ENCODE peak calls at places on chromosomes 5 and 9, in nine cellular contexts. S, H, W, D, R, L, U, Z and I are unnamed samples.

GRCh38 chr9:78325846-78326350 is 29.0 kb downstream of the PSAT1 start:
- DNase-seq in L (no peak), D (no peak), U (no peak), W (no peak), Z (no peak), H (no peak), S (no peak), R (no peak), I (no peak)

GRCh38 chr9:110189001-110189400 is 19.0 kb downstream of the C9orf152 start:
- DNase-seq in R (no peak), U (no peak), Z (no peak), S (no peak), H (no peak), W (no peak), D (no peak), L (no peak), I (no peak)

GRCh38 chr5:110048508-110048907 is 358.8 kb downstream of the MAN2A1 start:
- DNase-seq in R (no peak), L (no peak), D (no peak), H (no peak), W (no peak), U (no peak), Z (no peak), S (no peak), I (no peak)

GRCh38 chr5:25028994-25029393 is 384.2 kb upstream of the CDH10 start:
- DNase-seq in H (no peak), L (no peak), S (no peak), U (no peak), R (no peak), Z (no peak), D (no peak), W (no peak), I (no peak)

GRCh38 chr5:171494452-171495121 is 75.1 kb downstream of the FGF18 start:
- DNase-seq in R (no peak), H (peak), U (no peak), L (no peak), W (no peak), Z (no peak), S (no peak), D (peak), I (peak)

GRCh38 chr5:58993461-58993860 is 410.6 kb downstream of the RAB3C start:
- DNase-seq in Z (no peak), L (no peak), R (no peak), H (no peak), D (no peak), S (no peak), U (no peak), W (no peak), I (no peak)

GRCh38 chr9:2637390-2637789 is 15.8 kb downstream of the VLDLR start:
- DNase-seq in R (no peak), H (no peak), Z (no peak), W (no peak), D (no peak), U (no peak), L (no peak), S (no peak), I (no peak)

GRCh38 chr5:15366676-15367391 is 133.1 kb upstream of the FBXL7 start:
- DNase-seq in D (peak), R (no peak), S (no peak), U (no peak), L (no peak), W (no peak), H (no peak), Z (no peak), I (no peak)

GRCh38 chr9:109452761-109453160 is 45.3 kb downstream of the PTPN3 start:
- DNase-seq in W (no peak), U (no peak), L (no peak), Z (no peak), H (no peak), R (no peak), S (no peak), D (peak), I (peak)

GRCh38 chr9:95517559-95517933 is 775 bp upstream of the PTCH1 start:
- DNase-seq in L (no peak), D (no peak), H (no peak), S (no peak), U (no peak), W (no peak), R (peak), Z (no peak), I (no peak)

GRCh38 chr5:912356-913091 is 19.8 kb downstream of the TRIP13 start:
- DNase-seq in W (peak), H (no peak), Z (peak), L (no peak), U (peak), R (peak), D (peak), S (no peak), I (peak)

GRCh38 chr9:92196909-92197308 is 81.7 kb upstream of the SPTLC1 start:
- DNase-seq in H (peak), R (no peak), U (no peak), D (peak), W (no peak), L (no peak), Z (no peak), S (no peak), I (no peak)

GRCh38 chr5:20276061-20276958 is 288.3 kb upstream of the CDH18 start:
- DNase-seq in U (peak), H (peak), W (no peak), L (no peak), S (no peak), R (peak), D (peak), Z (no peak), I (peak)

GRCh38 chr5:86878250-86878649 is 260.5 kb downstream of the COX7C start:
- DNase-seq in D (no peak), Z (no peak), R (no peak), L (no peak), U (no peak), S (no peak), H (no peak), W (no peak), I (no peak)

GRCh38 chr9:79980440-79980839 is 408.7 kb downstream of the TLE4 start:
- DNase-seq in S (no peak), R (no peak), W (no peak), U (no peak), L (no peak), D (no peak), Z (no peak), H (no peak), I (no peak)

GRCh38 chr9:124880501-124880900 is 18.6 kb downstream of the ARPC5L start:
- DNase-seq in L (no peak), W (no peak), H (no peak), R (peak), Z (no peak), S (no peak), U (no peak), D (no peak), I (no peak)

GRCh38 chr5:177234761-177235315 is 68.7 kb downstream of the RAB24 start:
- DNase-seq in U (no peak), D (no peak), S (no peak), W (no peak), R (no peak), H (no peak), Z (no peak), L (no peak), I (no peak)

GRCh38 chr5:176647870-176648466 is 684 bp downstream of the TSPAN17 start:
- DNase-seq in D (peak), Z (no peak), L (no peak), S (no peak), H (no peak), U (no peak), R (peak), W (no peak), I (no peak)

GRCh38 chr5:31033295-31033694 is 160.2 kb upstream of the CDH6 start:
- DNase-seq in D (no peak), L (no peak), S (no peak), Z (no peak), W (no peak), R (no peak), H (no peak), U (no peak), I (peak)

GRCh38 chr9:78089111-78089510 is 57.5 kb upstream of the GNAQ start:
- DNase-seq in L (no peak), R (no peak), S (no peak), W (no peak), Z (no peak), U (no peak), D (no peak), H (no peak), I (no peak)

GRCh38 chr5:66661149-66661548 is 65.0 kb downstream of the MAST4 start:
- DNase-seq in R (no peak), Z (no peak), D (peak), U (no peak), L (no peak), S (no peak), W (no peak), H (peak), I (peak)

GRCh38 chr9:134563397-134563796 is 78.2 kb upstream of the COL5A1 start:
- DNase-seq in H (no peak), W (no peak), U (no peak), R (peak), S (no peak), L (no peak), Z (no peak), D (no peak), I (no peak)

GRCh38 chr5:132458651-132459030 is 31.9 kb downstream of the IRF1 start:
- DNase-seq in Z (no peak), U (no peak), S (no peak), R (no peak), L (no peak), W (no peak), D (peak), H (no peak), I (peak)

GRCh38 chr9:3161912-3162311 is 318.0 kb upstream of the PUM3 start:
- DNase-seq in S (no peak), L (no peak), D (no peak), H (no peak), R (no peak), Z (no peak), W (no peak), U (no peak), I (no peak)

GRCh38 chr5:57066921-57067914 is 106.6 kb upstream of the GPBP1 start:
- DNase-seq in Z (no peak), D (no peak), U (no peak), R (no peak), H (no peak), L (no peak), S (no peak), W (no peak), I (no peak)

GRCh38 chr5:130002876-130003275 is 98.6 kb downstream of the CHSY3 start:
- DNase-seq in D (no peak), R (no peak), Z (no peak), L (no peak), S (no peak), W (no peak), U (no peak), H (no peak), I (no peak)

GRCh38 chr5:69505306-69505705 is 12.7 kb downstream of the OCLN start:
- DNase-seq in R (no peak), Z (no peak), L (no peak), U (no peak), D (no peak), W (no peak), S (no peak), H (no peak), I (no peak)

GRCh38 chr5:160899735-160900134 is 47.7 kb upstream of the ATP10B start:
- DNase-seq in L (no peak), U (no peak), D (no peak), R (no peak), W (no peak), H (no peak), Z (no peak), S (no peak), I (no peak)

GRCh38 chr5:151880304-151880703 is 44.3 kb downstream of the GLRA1 start:
- DNase-seq in H (no peak), W (no peak), D (no peak), L (no peak), S (no peak), U (no peak), Z (no peak), R (no peak), I (no peak)

GRCh38 chr9:88007291-88007650 is 32.9 kb upstream of the CDK20 start:
- DNase-seq in U (no peak), S (no peak), H (no peak), D (no peak), R (no peak), L (no peak), W (no peak), Z (no peak), I (no peak)

GRCh38 chr5:121962347-121962670 is 534 bp downstream of the SRFBP1 start:
- DNase-seq in D (no peak), R (no peak), Z (no peak), W (no peak), S (no peak), L (peak), U (no peak), H (no peak), I (no peak)

GRCh38 chr9:116697887-116698286 is 10.8 kb downstream of the TRIM32 start:
- DNase-seq in U (no peak), W (no peak), Z (no peak), S (no peak), H (no peak), D (no peak), L (no peak), R (peak), I (no peak)

GRCh38 chr5:130520211-130520610 is 615.9 kb downstream of the CHSY3 start:
- DNase-seq in L (no peak), H (no peak), U (no peak), D (peak), S (no peak), Z (no peak), R (no peak), W (no peak), I (no peak)